ENCODE peak calls at places on chromosome 17, in seven cellular contexts. One of them, this sample, is unnamed.

GRCh38 chr17:4199818-4200402 is 56.9 kb downstream of the CYB5D2 start:
- DNase-seq in ascending aorta: no peak
- DNase-seq in T-cell: no peak
- DNase-seq in HuH-7: peak; percentile 69
- DNase-seq in cortex of kidney: no peak
- DNase-seq in NCI-H1105 treated with DMSO at 0.1 percent for 48 hours: peak; percentile 55
- DNase-seq in effector memory CD4-positive, alpha-beta T cell: no peak
- DNase-seq in this sample: no peak

GRCh38 chr17:65463242-65463641 is 98.2 kb downstream of the AXIN2 start:
- DNase-seq in ascending aorta: peak; percentile 71
- DNase-seq in T-cell: no peak
- DNase-seq in HuH-7: no peak
- DNase-seq in cortex of kidney: no peak
- DNase-seq in NCI-H1105 treated with DMSO at 0.1 percent for 48 hours: no peak
- DNase-seq in effector memory CD4-positive, alpha-beta T cell: no peak
- DNase-seq in this sample: no peak

GRCh38 chr17:50350733-50351132 is 4.8 kb downstream of the XYLT2 start:
- DNase-seq in ascending aorta: no peak
- DNase-seq in T-cell: no peak
- DNase-seq in HuH-7: no peak
- DNase-seq in cortex of kidney: no peak
- DNase-seq in NCI-H1105 treated with DMSO at 0.1 percent for 48 hours: no peak
- DNase-seq in effector memory CD4-positive, alpha-beta T cell: no peak
- DNase-seq in this sample: no peak

GRCh38 chr17:82100502-82101298 is 2.7 kb upstream of the FASN start:
- DNase-seq in ascending aorta: no peak
- DNase-seq in T-cell: no peak
- DNase-seq in HuH-7: no peak
- DNase-seq in cortex of kidney: no peak
- DNase-seq in NCI-H1105 treated with DMSO at 0.1 percent for 48 hours: no peak
- DNase-seq in effector memory CD4-positive, alpha-beta T cell: no peak
- DNase-seq in this sample: no peak

GRCh38 chr17:46772879-46773620 is 45.4 kb downstream of the WNT3 start:
- DNase-seq in ascending aorta: no peak
- DNase-seq in T-cell: no peak
- DNase-seq in HuH-7: no peak
- DNase-seq in cortex of kidney: no peak
- DNase-seq in NCI-H1105 treated with DMSO at 0.1 percent for 48 hours: no peak
- DNase-seq in effector memory CD4-positive, alpha-beta T cell: no peak
- DNase-seq in this sample: no peak

GRCh38 chr17:8041249-8041928 is 2.5 kb downstream of the ALOX15B start:
- DNase-seq in ascending aorta: no peak
- DNase-seq in T-cell: peak; percentile 25
- DNase-seq in HuH-7: peak; percentile 72
- DNase-seq in cortex of kidney: no peak
- DNase-seq in NCI-H1105 treated with DMSO at 0.1 percent for 48 hours: peak; percentile 52
- DNase-seq in effector memory CD4-positive, alpha-beta T cell: no peak
- DNase-seq in this sample: no peak

GRCh38 chr17:8287651-8288335 is 677 bp upstream of the RANGRF start:
- DNase-seq in ascending aorta: no peak
- DNase-seq in T-cell: no peak
- DNase-seq in HuH-7: no peak
- DNase-seq in cortex of kidney: no peak
- DNase-seq in NCI-H1105 treated with DMSO at 0.1 percent for 48 hours: no peak
- DNase-seq in effector memory CD4-positive, alpha-beta T cell: no peak
- DNase-seq in this sample: no peak

GRCh38 chr17:1916963-1917715 is 87.3 kb downstream of the RPA1 start:
- DNase-seq in ascending aorta: no peak
- DNase-seq in T-cell: no peak
- DNase-seq in HuH-7: no peak
- DNase-seq in cortex of kidney: no peak
- DNase-seq in NCI-H1105 treated with DMSO at 0.1 percent for 48 hours: no peak
- DNase-seq in effector memory CD4-positive, alpha-beta T cell: no peak
- DNase-seq in this sample: no peak

GRCh38 chr17:75610103-75610984 is 22.7 kb downstream of the MYO15B start:
- DNase-seq in ascending aorta: no peak
- DNase-seq in T-cell: no peak
- DNase-seq in HuH-7: peak; percentile 63
- DNase-seq in cortex of kidney: no peak
- DNase-seq in NCI-H1105 treated with DMSO at 0.1 percent for 48 hours: no peak
- DNase-seq in effector memory CD4-positive, alpha-beta T cell: no peak
- DNase-seq in this sample: no peak

GRCh38 chr17:44794699-44795413 is 35.2 kb downstream of the GJC1 start:
- DNase-seq in ascending aorta: no peak
- DNase-seq in T-cell: no peak
- DNase-seq in HuH-7: no peak
- DNase-seq in cortex of kidney: no peak
- DNase-seq in NCI-H1105 treated with DMSO at 0.1 percent for 48 hours: no peak
- DNase-seq in effector memory CD4-positive, alpha-beta T cell: no peak
- DNase-seq in this sample: no peak

GRCh38 chr17:67477687-67478086 is 100.6 kb downstream of the PITPNC1 start:
- DNase-seq in ascending aorta: no peak
- DNase-seq in T-cell: peak; percentile 42
- DNase-seq in HuH-7: no peak
- DNase-seq in cortex of kidney: no peak
- DNase-seq in NCI-H1105 treated with DMSO at 0.1 percent for 48 hours: no peak
- DNase-seq in effector memory CD4-positive, alpha-beta T cell: peak; percentile 24
- DNase-seq in this sample: no peak

GRCh38 chr17:75872434-75873351 is 5.7 kb downstream of the TRIM47 start:
- DNase-seq in ascending aorta: peak; percentile 69
- DNase-seq in T-cell: peak; percentile 61
- DNase-seq in HuH-7: peak; percentile 75
- DNase-seq in cortex of kidney: no peak
- DNase-seq in NCI-H1105 treated with DMSO at 0.1 percent for 48 hours: no peak
- DNase-seq in effector memory CD4-positive, alpha-beta T cell: peak; percentile 45
- DNase-seq in this sample: no peak

GRCh38 chr17:8144401-8145295 is 7.6 kb downstream of the PER1 start:
- DNase-seq in ascending aorta: no peak
- DNase-seq in T-cell: no peak
- DNase-seq in HuH-7: no peak
- DNase-seq in cortex of kidney: no peak
- DNase-seq in NCI-H1105 treated with DMSO at 0.1 percent for 48 hours: no peak
- DNase-seq in effector memory CD4-positive, alpha-beta T cell: no peak
- DNase-seq in this sample: no peak

GRCh38 chr17:7314719-7315569 is at the start of gene GPS2:
- DNase-seq in ascending aorta: peak; percentile 61
- DNase-seq in T-cell: peak; percentile 91
- DNase-seq in HuH-7: peak; percentile 86
- DNase-seq in cortex of kidney: peak; percentile 55
- DNase-seq in NCI-H1105 treated with DMSO at 0.1 percent for 48 hours: peak; percentile 82
- DNase-seq in effector memory CD4-positive, alpha-beta T cell: peak; percentile 88
- DNase-seq in this sample: peak; percentile 70

GRCh38 chr17:204427-205175 is 23.2 kb upstream of the DOC2B start:
- DNase-seq in ascending aorta: no peak
- DNase-seq in T-cell: no peak
- DNase-seq in HuH-7: no peak
- DNase-seq in cortex of kidney: no peak
- DNase-seq in NCI-H1105 treated with DMSO at 0.1 percent for 48 hours: no peak
- DNase-seq in effector memory CD4-positive, alpha-beta T cell: no peak
- DNase-seq in this sample: no peak

GRCh38 chr17:44198721-44199552 is 747 bp downstream of the ATXN7L3 start:
- DNase-seq in ascending aorta: no peak
- DNase-seq in T-cell: peak; percentile 44
- DNase-seq in HuH-7: peak; percentile 87
- DNase-seq in cortex of kidney: no peak
- DNase-seq in NCI-H1105 treated with DMSO at 0.1 percent for 48 hours: peak; percentile 13
- DNase-seq in effector memory CD4-positive, alpha-beta T cell: peak; percentile 57
- DNase-seq in this sample: no peak

GRCh38 chr17:78708510-78708973 is 73.5 kb downstream of the CYTH1 start:
- DNase-seq in ascending aorta: no peak
- DNase-seq in T-cell: peak; percentile 52
- DNase-seq in HuH-7: peak; percentile 87
- DNase-seq in cortex of kidney: no peak
- DNase-seq in NCI-H1105 treated with DMSO at 0.1 percent for 48 hours: peak; percentile 67
- DNase-seq in effector memory CD4-positive, alpha-beta T cell: peak; percentile 27
- DNase-seq in this sample: peak; percentile 53

GRCh38 chr17:38874505-38875419 is 4.9 kb downstream of the LASP1 start:
- DNase-seq in ascending aorta: no peak
- DNase-seq in T-cell: no peak
- DNase-seq in HuH-7: no peak
- DNase-seq in cortex of kidney: no peak
- DNase-seq in NCI-H1105 treated with DMSO at 0.1 percent for 48 hours: no peak
- DNase-seq in effector memory CD4-positive, alpha-beta T cell: no peak
- DNase-seq in this sample: no peak

GRCh38 chr17:65800655-65801054 is 239.2 kb upstream of the AXIN2 start:
- DNase-seq in ascending aorta: no peak
- DNase-seq in T-cell: no peak
- DNase-seq in HuH-7: no peak
- DNase-seq in cortex of kidney: no peak
- DNase-seq in NCI-H1105 treated with DMSO at 0.1 percent for 48 hours: no peak
- DNase-seq in effector memory CD4-positive, alpha-beta T cell: no peak
- DNase-seq in this sample: no peak

GRCh38 chr17:72338847-72339790 is 218.3 kb downstream of the SOX9 start:
- DNase-seq in ascending aorta: no peak
- DNase-seq in T-cell: no peak
- DNase-seq in HuH-7: peak; percentile 70
- DNase-seq in cortex of kidney: no peak
- DNase-seq in NCI-H1105 treated with DMSO at 0.1 percent for 48 hours: no peak
- DNase-seq in effector memory CD4-positive, alpha-beta T cell: no peak
- DNase-seq in this sample: no peak

GRCh38 chr17:50292465-50292864 is 18.2 kb downstream of the TMEM92 start:
- DNase-seq in ascending aorta: no peak
- DNase-seq in T-cell: no peak
- DNase-seq in HuH-7: no peak
- DNase-seq in cortex of kidney: no peak
- DNase-seq in NCI-H1105 treated with DMSO at 0.1 percent for 48 hours: no peak
- DNase-seq in effector memory CD4-positive, alpha-beta T cell: no peak
- DNase-seq in this sample: no peak

GRCh38 chr17:76672270-76672851 is 28.8 kb upstream of the ST6GALNAC1 start:
- DNase-seq in ascending aorta: no peak
- DNase-seq in T-cell: no peak
- DNase-seq in HuH-7: no peak
- DNase-seq in cortex of kidney: no peak
- DNase-seq in NCI-H1105 treated with DMSO at 0.1 percent for 48 hours: no peak
- DNase-seq in effector memory CD4-positive, alpha-beta T cell: no peak
- DNase-seq in this sample: no peak

GRCh38 chr17:57276621-57277020 is 20.3 kb downstream of the MSI2 start:
- DNase-seq in ascending aorta: no peak
- DNase-seq in T-cell: no peak
- DNase-seq in HuH-7: no peak
- DNase-seq in cortex of kidney: no peak
- DNase-seq in NCI-H1105 treated with DMSO at 0.1 percent for 48 hours: no peak
- DNase-seq in effector memory CD4-positive, alpha-beta T cell: no peak
- DNase-seq in this sample: no peak

GRCh38 chr17:57603978-57604377 is 141.1 kb downstream of the CCDC182 start:
- DNase-seq in ascending aorta: no peak
- DNase-seq in T-cell: peak; percentile 74
- DNase-seq in HuH-7: no peak
- DNase-seq in cortex of kidney: no peak
- DNase-seq in NCI-H1105 treated with DMSO at 0.1 percent for 48 hours: no peak
- DNase-seq in effector memory CD4-positive, alpha-beta T cell: peak; percentile 44
- DNase-seq in this sample: no peak

GRCh38 chr17:1820518-1821252 is 9.0 kb downstream of the SMYD4 start:
- DNase-seq in ascending aorta: no peak
- DNase-seq in T-cell: no peak
- DNase-seq in HuH-7: no peak
- DNase-seq in cortex of kidney: no peak
- DNase-seq in NCI-H1105 treated with DMSO at 0.1 percent for 48 hours: no peak
- DNase-seq in effector memory CD4-positive, alpha-beta T cell: no peak
- DNase-seq in this sample: no peak